ENCODE peak calls at places on chromosome 9, in nine cellular contexts. One of them, this sample, is unnamed.

GRCh38 chr9:69279084-69279729 is 45.8 kb upstream of the ENTREP1 start:
- DNase-seq in sigmoid colon: no peak
- DNase-seq in activated CD8-positive, alpha-beta T cell treated with anti-CD3 and anti-CD28 coated beads for 36 hours: peak; percentile 37
- DNase-seq in kidney epithelial cell: no peak
- DNase-seq in Calu3: no peak
- DNase-seq in fibroblast of the aortic adventitia: no peak
- DNase-seq in brain microvascular endothelial cell: no peak
- DNase-seq in WERI-Rb-1: no peak
- DNase-seq in progenitor cell of endocrine pancreas: no peak
- DNase-seq in this sample: no peak

GRCh38 chr9:89919171-89919681 is 314.4 kb downstream of the GADD45G start:
- DNase-seq in progenitor cell of endocrine pancreas: no peak
- DNase-seq in kidney epithelial cell: no peak
- DNase-seq in activated CD8-positive, alpha-beta T cell treated with anti-CD3 and anti-CD28 coated beads for 36 hours: peak; percentile 68
- DNase-seq in sigmoid colon: no peak
- DNase-seq in WERI-Rb-1: peak; percentile 88
- DNase-seq in fibroblast of the aortic adventitia: no peak
- DNase-seq in Calu3: peak; percentile 12
- DNase-seq in brain microvascular endothelial cell: no peak
- DNase-seq in this sample: no peak

GRCh38 chr9:117448066-117448465 is 33.2 kb upstream of the ASTN2 start:
- DNase-seq in sigmoid colon: no peak
- DNase-seq in activated CD8-positive, alpha-beta T cell treated with anti-CD3 and anti-CD28 coated beads for 36 hours: no peak
- DNase-seq in WERI-Rb-1: no peak
- DNase-seq in kidney epithelial cell: no peak
- DNase-seq in brain microvascular endothelial cell: no peak
- DNase-seq in fibroblast of the aortic adventitia: no peak
- DNase-seq in progenitor cell of endocrine pancreas: no peak
- DNase-seq in Calu3: no peak
- DNase-seq in this sample: no peak

GRCh38 chr9:131868766-131869165 is 128.9 kb upstream of the RAPGEF1 start:
- DNase-seq in sigmoid colon: no peak
- DNase-seq in Calu3: no peak
- DNase-seq in activated CD8-positive, alpha-beta T cell treated with anti-CD3 and anti-CD28 coated beads for 36 hours: no peak
- DNase-seq in kidney epithelial cell: no peak
- DNase-seq in progenitor cell of endocrine pancreas: no peak
- DNase-seq in WERI-Rb-1: no peak
- DNase-seq in fibroblast of the aortic adventitia: peak; percentile 65
- DNase-seq in brain microvascular endothelial cell: no peak
- DNase-seq in this sample: no peak

GRCh38 chr9:16824545-16825041 is 45.9 kb downstream of the BNC2 start:
- DNase-seq in fibroblast of the aortic adventitia: peak; percentile 62
- DNase-seq in progenitor cell of endocrine pancreas: no peak
- DNase-seq in sigmoid colon: no peak
- DNase-seq in WERI-Rb-1: peak; percentile 14
- DNase-seq in Calu3: no peak
- DNase-seq in activated CD8-positive, alpha-beta T cell treated with anti-CD3 and anti-CD28 coated beads for 36 hours: no peak
- DNase-seq in kidney epithelial cell: no peak
- DNase-seq in brain microvascular endothelial cell: peak; percentile 21
- DNase-seq in this sample: no peak

GRCh38 chr9:134396258-134396742 is 70.0 kb downstream of the RXRA start:
- DNase-seq in kidney epithelial cell: no peak
- DNase-seq in WERI-Rb-1: no peak
- DNase-seq in sigmoid colon: no peak
- DNase-seq in brain microvascular endothelial cell: no peak
- DNase-seq in fibroblast of the aortic adventitia: no peak
- DNase-seq in activated CD8-positive, alpha-beta T cell treated with anti-CD3 and anti-CD28 coated beads for 36 hours: peak; percentile 92
- DNase-seq in progenitor cell of endocrine pancreas: no peak
- DNase-seq in Calu3: no peak
- DNase-seq in this sample: no peak

GRCh38 chr9:3497406-3497805 is 28.4 kb downstream of the RFX3 start:
- DNase-seq in fibroblast of the aortic adventitia: peak; percentile 54
- DNase-seq in progenitor cell of endocrine pancreas: no peak
- DNase-seq in kidney epithelial cell: no peak
- DNase-seq in WERI-Rb-1: no peak
- DNase-seq in activated CD8-positive, alpha-beta T cell treated with anti-CD3 and anti-CD28 coated beads for 36 hours: no peak
- DNase-seq in sigmoid colon: no peak
- DNase-seq in Calu3: no peak
- DNase-seq in brain microvascular endothelial cell: peak; percentile 62
- DNase-seq in this sample: no peak

GRCh38 chr9:110875275-110875674 is 163.0 kb downstream of the LPAR1 start:
- DNase-seq in Calu3: no peak
- DNase-seq in kidney epithelial cell: no peak
- DNase-seq in sigmoid colon: peak; percentile 73
- DNase-seq in fibroblast of the aortic adventitia: no peak
- DNase-seq in activated CD8-positive, alpha-beta T cell treated with anti-CD3 and anti-CD28 coated beads for 36 hours: peak; percentile 16
- DNase-seq in progenitor cell of endocrine pancreas: no peak
- DNase-seq in brain microvascular endothelial cell: no peak
- DNase-seq in WERI-Rb-1: peak; percentile 11
- DNase-seq in this sample: no peak

GRCh38 chr9:35842020-35842745 is 13.2 kb downstream of the TMEM8B start:
- DNase-seq in fibroblast of the aortic adventitia: no peak
- DNase-seq in sigmoid colon: peak; percentile 57
- DNase-seq in brain microvascular endothelial cell: no peak
- DNase-seq in WERI-Rb-1: no peak
- DNase-seq in Calu3: no peak
- DNase-seq in progenitor cell of endocrine pancreas: no peak
- DNase-seq in activated CD8-positive, alpha-beta T cell treated with anti-CD3 and anti-CD28 coated beads for 36 hours: no peak
- DNase-seq in kidney epithelial cell: no peak
- DNase-seq in this sample: no peak

GRCh38 chr9:16884952-16885513 is 14.6 kb upstream of the BNC2 start:
- DNase-seq in kidney epithelial cell: no peak
- DNase-seq in activated CD8-positive, alpha-beta T cell treated with anti-CD3 and anti-CD28 coated beads for 36 hours: no peak
- DNase-seq in sigmoid colon: peak; percentile 79
- DNase-seq in Calu3: no peak
- DNase-seq in fibroblast of the aortic adventitia: peak; percentile 71
- DNase-seq in progenitor cell of endocrine pancreas: no peak
- DNase-seq in WERI-Rb-1: no peak
- DNase-seq in brain microvascular endothelial cell: no peak
- DNase-seq in this sample: no peak

GRCh38 chr9:133979124-133979920 is 12.8 kb downstream of the VAV2 start:
- DNase-seq in brain microvascular endothelial cell: no peak
- DNase-seq in progenitor cell of endocrine pancreas: no peak
- DNase-seq in fibroblast of the aortic adventitia: peak; percentile 27
- DNase-seq in WERI-Rb-1: peak; percentile 64
- DNase-seq in sigmoid colon: peak; percentile 73
- DNase-seq in activated CD8-positive, alpha-beta T cell treated with anti-CD3 and anti-CD28 coated beads for 36 hours: no peak
- DNase-seq in kidney epithelial cell: no peak
- DNase-seq in Calu3: no peak
- DNase-seq in this sample: peak; percentile 57

GRCh38 chr9:36945999-36946398 is 88.1 kb downstream of the PAX5 start:
- DNase-seq in sigmoid colon: peak; percentile 28
- DNase-seq in activated CD8-positive, alpha-beta T cell treated with anti-CD3 and anti-CD28 coated beads for 36 hours: no peak
- DNase-seq in progenitor cell of endocrine pancreas: no peak
- DNase-seq in WERI-Rb-1: no peak
- DNase-seq in kidney epithelial cell: no peak
- DNase-seq in brain microvascular endothelial cell: no peak
- DNase-seq in fibroblast of the aortic adventitia: no peak
- DNase-seq in Calu3: no peak
- DNase-seq in this sample: no peak

GRCh38 chr9:69798737-69799136 is 21.9 kb upstream of the CFAP95 start:
- DNase-seq in brain microvascular endothelial cell: no peak
- DNase-seq in sigmoid colon: no peak
- DNase-seq in fibroblast of the aortic adventitia: no peak
- DNase-seq in WERI-Rb-1: no peak
- DNase-seq in activated CD8-positive, alpha-beta T cell treated with anti-CD3 and anti-CD28 coated beads for 36 hours: no peak
- DNase-seq in progenitor cell of endocrine pancreas: no peak
- DNase-seq in Calu3: no peak
- DNase-seq in kidney epithelial cell: no peak
- DNase-seq in this sample: no peak

GRCh38 chr9:131116281-131117101 is 8.9 kb upstream of the NUP214 start:
- DNase-seq in sigmoid colon: peak; percentile 61
- DNase-seq in brain microvascular endothelial cell: no peak
- DNase-seq in Calu3: no peak
- DNase-seq in activated CD8-positive, alpha-beta T cell treated with anti-CD3 and anti-CD28 coated beads for 36 hours: no peak
- DNase-seq in WERI-Rb-1: no peak
- DNase-seq in progenitor cell of endocrine pancreas: no peak
- DNase-seq in fibroblast of the aortic adventitia: no peak
- DNase-seq in kidney epithelial cell: no peak
- DNase-seq in this sample: no peak

GRCh38 chr9:26310294-26310693 is 582.3 kb downstream of the CAAP1 start:
- DNase-seq in activated CD8-positive, alpha-beta T cell treated with anti-CD3 and anti-CD28 coated beads for 36 hours: no peak
- DNase-seq in brain microvascular endothelial cell: no peak
- DNase-seq in kidney epithelial cell: peak; percentile 62
- DNase-seq in WERI-Rb-1: no peak
- DNase-seq in sigmoid colon: no peak
- DNase-seq in Calu3: no peak
- DNase-seq in fibroblast of the aortic adventitia: peak; percentile 32
- DNase-seq in progenitor cell of endocrine pancreas: no peak
- DNase-seq in this sample: no peak

GRCh38 chr9:98991981-98992884 is 48.5 kb downstream of the COL15A1 start:
- DNase-seq in fibroblast of the aortic adventitia: no peak
- DNase-seq in kidney epithelial cell: no peak
- DNase-seq in progenitor cell of endocrine pancreas: no peak
- DNase-seq in Calu3: no peak
- DNase-seq in sigmoid colon: no peak
- DNase-seq in activated CD8-positive, alpha-beta T cell treated with anti-CD3 and anti-CD28 coated beads for 36 hours: no peak
- DNase-seq in WERI-Rb-1: no peak
- DNase-seq in brain microvascular endothelial cell: no peak
- DNase-seq in this sample: no peak

GRCh38 chr9:76613150-76613781 is 151.0 kb upstream of the PCA3 start:
- DNase-seq in activated CD8-positive, alpha-beta T cell treated with anti-CD3 and anti-CD28 coated beads for 36 hours: peak; percentile 12
- DNase-seq in sigmoid colon: no peak
- DNase-seq in kidney epithelial cell: no peak
- DNase-seq in Calu3: no peak
- DNase-seq in fibroblast of the aortic adventitia: no peak
- DNase-seq in brain microvascular endothelial cell: no peak
- DNase-seq in progenitor cell of endocrine pancreas: no peak
- DNase-seq in WERI-Rb-1: no peak
- DNase-seq in this sample: no peak

GRCh38 chr9:92882276-92882675 is 4.4 kb upstream of the ZNF484 start:
- DNase-seq in progenitor cell of endocrine pancreas: no peak
- DNase-seq in WERI-Rb-1: no peak
- DNase-seq in activated CD8-positive, alpha-beta T cell treated with anti-CD3 and anti-CD28 coated beads for 36 hours: no peak
- DNase-seq in brain microvascular endothelial cell: no peak
- DNase-seq in kidney epithelial cell: no peak
- DNase-seq in fibroblast of the aortic adventitia: no peak
- DNase-seq in Calu3: no peak
- DNase-seq in sigmoid colon: no peak
- DNase-seq in this sample: no peak
- TF ChIP-seq CTCF in progenitor cell of endocrine pancreas: no peak
- TF ChIP-seq CTCF in WERI-Rb-1: no peak
- TF ChIP-seq CTCF in activated CD8-positive, alpha-beta T cell treated with anti-CD3 and anti-CD28 coated beads for 36 hours: no peak
- TF ChIP-seq CTCF in brain microvascular endothelial cell: no peak
- TF ChIP-seq CTCF in kidney epithelial cell: no peak
- TF ChIP-seq CTCF in fibroblast of the aortic adventitia: no peak
- TF ChIP-seq CTCF in Calu3: no peak
- TF ChIP-seq CTCF in sigmoid colon: no peak
- TF ChIP-seq CTCF in this sample: no peak

GRCh38 chr9:116191757-116192415 is 38.3 kb downstream of the PAPPA start:
- DNase-seq in fibroblast of the aortic adventitia: no peak
- DNase-seq in Calu3: no peak
- DNase-seq in brain microvascular endothelial cell: no peak
- DNase-seq in WERI-Rb-1: peak; percentile 30
- DNase-seq in activated CD8-positive, alpha-beta T cell treated with anti-CD3 and anti-CD28 coated beads for 36 hours: no peak
- DNase-seq in progenitor cell of endocrine pancreas: no peak
- DNase-seq in kidney epithelial cell: no peak
- DNase-seq in sigmoid colon: no peak
- DNase-seq in this sample: no peak
- TF ChIP-seq CTCF in fibroblast of the aortic adventitia: peak; percentile 15
- TF ChIP-seq CTCF in Calu3: no peak
- TF ChIP-seq CTCF in brain microvascular endothelial cell: peak; percentile 24
- TF ChIP-seq CTCF in WERI-Rb-1: no peak
- TF ChIP-seq CTCF in activated CD8-positive, alpha-beta T cell treated with anti-CD3 and anti-CD28 coated beads for 36 hours: no peak
- TF ChIP-seq CTCF in progenitor cell of endocrine pancreas: no peak
- TF ChIP-seq CTCF in kidney epithelial cell: no peak
- TF ChIP-seq CTCF in sigmoid colon: no peak
- TF ChIP-seq CTCF in this sample: no peak

DNA sequence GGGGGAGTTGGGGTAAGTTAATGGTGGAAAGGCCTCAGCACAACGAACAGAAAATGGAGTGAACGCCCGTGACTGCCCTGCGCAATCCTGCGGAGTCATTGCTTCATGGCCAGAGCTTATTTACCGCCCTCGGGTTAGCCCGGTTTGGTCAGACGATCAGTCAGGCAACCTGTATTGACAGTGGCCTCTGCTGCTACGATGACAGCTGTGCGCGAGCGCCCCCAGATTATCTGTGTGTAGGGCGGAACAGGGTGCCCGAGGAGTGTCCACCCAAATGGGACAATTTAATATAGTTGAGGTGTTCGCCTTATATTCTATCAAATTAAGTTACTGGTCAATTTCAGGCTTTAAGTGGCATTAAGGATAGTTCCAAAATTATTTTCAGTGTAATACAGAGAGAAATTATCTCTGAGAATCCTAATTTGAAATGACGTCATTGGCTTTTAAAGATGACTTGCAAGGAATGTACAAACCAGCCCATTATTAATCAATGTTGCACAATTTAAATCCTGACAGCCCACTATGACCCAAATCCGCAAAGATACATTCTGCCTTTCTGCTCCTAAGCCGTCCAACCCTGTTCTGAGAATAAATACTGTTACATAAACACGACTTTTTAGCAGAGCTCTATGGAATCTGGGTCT is 879 bp upstream of the UBQLN1 start:
- DNase-seq in brain microvascular endothelial cell: peak; percentile 45
- DNase-seq in sigmoid colon: peak; percentile 91
- DNase-seq in fibroblast of the aortic adventitia: peak; percentile 55
- DNase-seq in WERI-Rb-1: peak; percentile 74
- DNase-seq in Calu3: peak; percentile 49
- DNase-seq in activated CD8-positive, alpha-beta T cell treated with anti-CD3 and anti-CD28 coated beads for 36 hours: peak; percentile 73
- DNase-seq in progenitor cell of endocrine pancreas: peak; percentile 32
- DNase-seq in kidney epithelial cell: no peak
- DNase-seq in this sample: peak; percentile 57
- TF ChIP-seq CTCF in brain microvascular endothelial cell: peak; percentile 23
- TF ChIP-seq CTCF in sigmoid colon: no peak
- TF ChIP-seq CTCF in fibroblast of the aortic adventitia: no peak
- TF ChIP-seq CTCF in WERI-Rb-1: peak; percentile 34
- TF ChIP-seq CTCF in Calu3: no peak
- TF ChIP-seq CTCF in activated CD8-positive, alpha-beta T cell treated with anti-CD3 and anti-CD28 coated beads for 36 hours: no peak
- TF ChIP-seq CTCF in progenitor cell of endocrine pancreas: peak; percentile 44
- TF ChIP-seq CTCF in kidney epithelial cell: peak; percentile 30
- TF ChIP-seq CTCF in this sample: no peak

DNA sequence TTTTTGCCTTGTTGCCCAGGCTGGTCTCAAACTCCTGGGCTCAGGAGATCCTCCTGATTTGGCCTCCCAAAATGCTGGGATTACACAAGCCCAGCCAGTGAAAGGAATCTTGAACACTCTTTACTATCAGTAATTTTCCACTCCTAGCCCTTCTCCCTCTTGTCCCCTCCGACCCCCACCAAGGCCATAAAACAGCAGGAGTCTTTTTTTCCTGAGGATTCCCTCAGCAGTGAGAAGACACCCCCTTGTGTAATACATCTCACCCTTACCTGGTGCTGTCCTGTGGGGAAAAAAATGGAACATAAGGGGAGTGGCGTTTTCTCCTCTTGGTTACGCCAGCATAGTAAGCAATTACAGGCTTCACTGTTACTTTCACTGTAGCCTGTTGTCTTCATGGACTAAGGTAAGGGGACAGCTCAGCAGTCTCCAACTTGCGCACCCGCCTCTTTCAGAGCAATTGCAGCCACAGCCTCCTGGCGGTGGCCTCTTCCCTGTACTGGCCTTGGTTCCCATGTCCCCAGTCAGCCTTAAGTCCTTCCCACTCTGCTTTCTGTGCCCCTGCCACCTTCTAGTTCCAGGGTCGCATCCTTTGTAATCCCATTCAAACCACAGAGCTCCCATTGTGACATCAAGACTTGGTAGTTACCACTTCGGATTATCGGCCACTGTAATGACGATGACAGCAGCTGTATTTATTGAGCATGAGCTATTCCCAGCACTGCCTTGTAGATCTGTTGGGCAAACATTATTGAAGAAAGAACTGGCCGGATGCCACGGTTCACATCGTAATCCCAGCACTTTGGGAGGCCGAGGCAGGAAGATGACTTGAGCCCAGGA is 10.0 kb downstream of the NAIF1 start:
- DNase-seq in fibroblast of the aortic adventitia: no peak
- DNase-seq in kidney epithelial cell: no peak
- DNase-seq in brain microvascular endothelial cell: no peak
- DNase-seq in progenitor cell of endocrine pancreas: no peak
- DNase-seq in activated CD8-positive, alpha-beta T cell treated with anti-CD3 and anti-CD28 coated beads for 36 hours: no peak
- DNase-seq in Calu3: no peak
- DNase-seq in sigmoid colon: no peak
- DNase-seq in WERI-Rb-1: no peak
- DNase-seq in this sample: no peak
- TF ChIP-seq CTCF in fibroblast of the aortic adventitia: no peak
- TF ChIP-seq CTCF in kidney epithelial cell: no peak
- TF ChIP-seq CTCF in brain microvascular endothelial cell: no peak
- TF ChIP-seq CTCF in progenitor cell of endocrine pancreas: no peak
- TF ChIP-seq CTCF in activated CD8-positive, alpha-beta T cell treated with anti-CD3 and anti-CD28 coated beads for 36 hours: no peak
- TF ChIP-seq CTCF in Calu3: no peak
- TF ChIP-seq CTCF in sigmoid colon: no peak
- TF ChIP-seq CTCF in WERI-Rb-1: no peak
- TF ChIP-seq CTCF in this sample: no peak

This sample was measured in nephron progenitor cell.